ENCODE peak calls at places on chromosomes 1 and 21, in four cellular contexts. R, A, L and Z are unnamed samples.

GRCh38 chr1:209899948-209900347 is 38.1 kb upstream of the SYT14 start:
- DNase-seq in R (no peak), A (peak), L (peak), Z (peak)

GRCh38 chr1:54490361-54491248 is 57.4 kb upstream of the ACOT11 start:
- DNase-seq in R (no peak), A (no peak), L (peak), Z (no peak)

GRCh38 chr1:55418625-55419024 is 203.5 kb upstream of the USP24 start:
- DNase-seq in R (no peak), A (no peak), L (no peak), Z (no peak)

GRCh38 chr1:228283476-228284147 is 75.8 kb downstream of the OBSCN start:
- DNase-seq in R (no peak), A (no peak), L (no peak), Z (no peak)

GRCh38 chr1:33094971-33095604 is 14.1 kb downstream of the AZIN2 start:
- DNase-seq in R (peak), A (no peak), L (peak), Z (peak)

GRCh38 chr1:7265771-7266371 is 480.6 kb downstream of the CAMTA1 start:
- DNase-seq in R (no peak), A (no peak), L (no peak), Z (no peak)

GRCh38 chr1:61095127-61095812 is 12.9 kb downstream of the NFIA start:
- DNase-seq in R (no peak), A (no peak), L (no peak), Z (no peak)

GRCh38 chr1:31372961-31373896 is at the start of gene FABP3:
- DNase-seq in R (no peak), A (no peak), L (peak), Z (peak)

GRCh38 chr1:164272156-164272555 is 286.8 kb upstream of the PBX1 start:
- DNase-seq in R (no peak), A (no peak), L (no peak), Z (no peak)

GRCh38 chr1:94247146-94248094 is 10.0 kb upstream of the ARHGAP29 start:
- DNase-seq in R (peak), A (peak), L (peak), Z (peak)

GRCh38 chr21:18617291-18617690 is 213.7 kb upstream of the TMPRSS15 start:
- DNase-seq in R (no peak), A (peak), L (no peak), Z (no peak)

GRCh38 chr1:35449334-35450008 is 107.7 kb downstream of the KIAA0319L start:
- DNase-seq in R (no peak), A (no peak), L (no peak), Z (no peak)

GRCh38 chr1:106676021-106676420 is 380.5 kb upstream of the PRMT6 start:
- DNase-seq in R (no peak), A (no peak), L (no peak), Z (no peak)

GRCh38 chr1:82848043-82848442 is 1047.3 kb downstream of the ADGRL2 start:
- DNase-seq in R (no peak), A (no peak), L (no peak), Z (no peak)

GRCh38 chr1:114620419-114620818 is 39.0 kb upstream of the BCAS2 start:
- DNase-seq in R (no peak), A (no peak), L (no peak), Z (no peak)

GRCh38 chr1:113768916-113769598 is 9.8 kb upstream of the PHTF1 start:
- DNase-seq in R (no peak), A (no peak), L (no peak), Z (no peak)

GRCh38 chr21:14120091-14120734 is 90.5 kb downstream of the LIPI start:
- DNase-seq in R (no peak), A (peak), L (peak), Z (peak)

GRCh38 chr1:165871311-165872067 is 44.1 kb downstream of the UCK2 start:
- DNase-seq in R (no peak), A (peak), L (peak), Z (peak)

GRCh38 chr1:211577826-211578639 is 928 bp downstream of the SLC30A1 start:
- DNase-seq in R (peak), A (peak), L (peak), Z (peak)

GRCh38 chr1:204842369-204842768 is 28.3 kb upstream of the NFASC start:
- DNase-seq in R (no peak), A (no peak), L (no peak), Z (no peak)

GRCh38 chr1:160373696-160374095 is 6.8 kb downstream of the NHLH1 start:
- DNase-seq in R (no peak), A (no peak), L (no peak), Z (no peak)

GRCh38 chr1:67831850-67832513 is 1.3 kb downstream of the GNG12 start:
- DNase-seq in R (peak), A (no peak), L (no peak), Z (peak)

GRCh38 chr1:85992756-85993155 is 163.8 kb downstream of the COL24A1 start:
- DNase-seq in R (no peak), A (peak), L (no peak), Z (peak)

GRCh38 chr1:113370868-113371267 is 19.4 kb upstream of the MAGI3 start:
- DNase-seq in R (no peak), A (no peak), L (no peak), Z (no peak)

GRCh38 chr1:203152158-203153034 is 23.2 kb downstream of the MYBPH start:
- DNase-seq in R (no peak), A (no peak), L (no peak), Z (no peak)

DNA sequence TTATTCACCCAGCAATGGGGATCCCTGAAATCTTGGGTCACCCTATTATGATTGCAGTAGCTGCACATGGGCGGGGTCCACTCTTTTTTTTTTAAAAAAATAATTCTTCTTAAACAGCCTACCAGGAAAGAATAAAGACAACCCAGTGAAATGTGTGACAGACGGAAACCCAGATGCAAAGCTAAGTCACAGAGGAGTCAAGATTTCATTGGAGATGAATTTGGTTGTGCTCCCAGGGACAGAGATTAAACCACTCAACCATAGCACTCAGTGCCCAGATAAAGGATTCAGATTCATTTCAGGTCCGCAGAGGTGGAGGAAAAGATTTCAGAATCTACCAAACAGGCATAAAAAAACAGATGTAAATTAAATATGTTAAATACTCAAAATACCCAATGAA is 583.5 kb upstream of the ZP4 start:
- DNase-seq in R (no peak), A (no peak), L (no peak), Z (no peak)
- TF ChIP-seq CTCF in R (no peak), A (no peak), L (no peak), Z (no peak)

DNA sequence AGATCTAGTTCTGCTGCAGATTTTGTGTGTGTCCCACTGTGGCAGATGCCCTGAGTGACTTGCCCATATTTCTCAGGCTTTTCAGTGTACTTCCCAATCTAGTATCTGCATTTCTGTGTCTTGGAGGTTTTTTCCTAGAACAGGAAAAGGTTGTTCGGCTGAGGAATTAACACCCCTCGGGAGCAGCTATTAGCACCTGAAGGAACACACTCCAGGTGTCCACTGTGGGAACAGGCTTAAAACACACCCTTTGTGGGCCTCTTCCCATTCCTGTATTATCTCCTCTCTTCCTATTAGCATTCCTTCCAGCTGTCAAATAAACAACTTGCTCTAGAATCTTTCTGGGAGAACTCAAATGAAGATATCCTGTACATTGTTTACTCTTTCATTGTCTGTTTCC is 178.3 kb downstream of the HMCN1 start:
- DNase-seq in R (no peak), A (no peak), L (peak), Z (no peak)
- TF ChIP-seq CTCF in R (no peak), A (no peak), L (no peak), Z (no peak)

GRCh38 chr21:38247738-38248509 is 8.9 kb upstream of the KCNJ15 start:
- DNase-seq in R (no peak), A (no peak), L (no peak), Z (no peak)

GRCh38 chr21:38244885-38245869 is 11.6 kb upstream of the KCNJ15 start:
- DNase-seq in R (no peak), A (peak), L (no peak), Z (peak)

GRCh38 chr21:38250991-38251418 is 5.8 kb upstream of the KCNJ15 start:
- DNase-seq in R (no peak), A (no peak), L (no peak), Z (no peak)

GRCh38 chr21:38249256-38249655 is 7.5 kb upstream of the KCNJ15 start:
- DNase-seq in R (no peak), A (no peak), L (no peak), Z (no peak)

GRCh38 chr21:38249879-38250278 is 6.9 kb upstream of the KCNJ15 start:
- DNase-seq in R (no peak), A (no peak), L (no peak), Z (no peak)
- TF ChIP-seq CTCF in R (no peak), A (no peak), L (no peak), Z (no peak)

GRCh38 chr1:109793486-109794318 is 30.0 kb upstream of the EPS8L3 start:
- DNase-seq in R (peak), A (no peak), L (no peak), Z (no peak)

GRCh38 chr1:109790735-109791494 is 27.2 kb upstream of the EPS8L3 start:
- DNase-seq in R (peak), A (no peak), L (peak), Z (peak)

GRCh38 chr1:109793089-109793485 is 29.4 kb upstream of the EPS8L3 start:
- DNase-seq in R (peak), A (no peak), L (no peak), Z (no peak)

GRCh38 chr1:109791495-109792040 is 27.8 kb upstream of the EPS8L3 start:
- DNase-seq in R (peak), A (no peak), L (no peak), Z (no peak)

GRCh38 chr1:109792056-109792831 is 28.5 kb upstream of the EPS8L3 start:
- DNase-seq in R (peak), A (no peak), L (peak), Z (no peak)
- TF ChIP-seq CTCF in R (no peak), A (no peak), L (no peak), Z (no peak)

GRCh38 chr1:172653015-172653709 is 5.7 kb upstream of the FASLG start:
- DNase-seq in R (no peak), A (no peak), L (no peak), Z (no peak)

GRCh38 chr1:172654535-172654934 is 4.4 kb upstream of the FASLG start:
- DNase-seq in R (no peak), A (no peak), L (no peak), Z (no peak)

GRCh38 chr1:172657586-172657985 is 1.3 kb upstream of the FASLG start:
- DNase-seq in R (no peak), A (no peak), L (no peak), Z (no peak)

GRCh38 chr1:172658871-172659453 is at the start of gene FASLG:
- DNase-seq in R (no peak), A (no peak), L (no peak), Z (peak)

DNA sequence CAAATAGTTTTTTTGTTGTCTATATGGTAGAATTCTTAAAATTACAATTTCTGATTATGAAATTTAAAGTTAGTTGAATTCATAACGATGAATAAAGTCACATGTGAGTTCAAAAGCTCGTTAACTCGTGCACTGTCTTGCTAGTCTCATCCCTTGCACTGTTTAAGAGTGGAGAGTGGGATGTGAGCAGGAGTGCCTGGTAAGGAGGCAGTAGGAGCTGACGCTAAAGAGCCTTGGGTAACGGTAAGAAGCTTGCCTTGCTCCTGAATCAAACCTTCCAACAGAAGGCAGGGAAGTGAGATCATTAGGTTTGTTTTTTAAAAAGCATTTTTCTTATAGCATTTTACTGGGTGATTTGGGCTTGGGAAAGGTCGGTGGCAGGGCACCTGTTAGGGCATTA is 2.3 kb upstream of the FASLG start:
- DNase-seq in R (no peak), A (no peak), L (no peak), Z (no peak)
- TF ChIP-seq CTCF in R (no peak), A (no peak), L (no peak), Z (no peak)

DNA sequence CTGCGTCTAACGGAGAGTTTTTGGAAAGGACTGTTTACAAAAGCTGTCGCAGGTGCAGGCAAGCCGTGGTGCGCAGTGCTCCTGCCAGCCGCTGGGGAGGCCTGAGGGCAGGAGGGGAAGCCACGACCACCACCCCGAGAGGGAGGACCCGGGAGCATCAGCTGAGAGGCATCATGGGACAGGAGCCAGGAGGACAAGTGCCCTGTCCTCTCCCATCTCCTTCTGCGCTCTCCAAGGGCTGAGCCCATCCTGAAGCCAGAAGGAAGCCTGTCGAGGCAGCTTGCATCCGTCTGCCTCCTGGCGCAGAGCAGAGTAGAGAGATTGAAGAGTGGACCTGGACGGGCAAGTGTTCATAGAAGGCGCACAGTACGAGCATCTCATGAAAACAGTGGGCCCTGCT is 310.9 kb downstream of the KIF26B start:
- DNase-seq in R (no peak), A (no peak), L (no peak), Z (no peak)
- TF ChIP-seq CTCF in R (no peak), A (no peak), L (no peak), Z (no peak)

DNA sequence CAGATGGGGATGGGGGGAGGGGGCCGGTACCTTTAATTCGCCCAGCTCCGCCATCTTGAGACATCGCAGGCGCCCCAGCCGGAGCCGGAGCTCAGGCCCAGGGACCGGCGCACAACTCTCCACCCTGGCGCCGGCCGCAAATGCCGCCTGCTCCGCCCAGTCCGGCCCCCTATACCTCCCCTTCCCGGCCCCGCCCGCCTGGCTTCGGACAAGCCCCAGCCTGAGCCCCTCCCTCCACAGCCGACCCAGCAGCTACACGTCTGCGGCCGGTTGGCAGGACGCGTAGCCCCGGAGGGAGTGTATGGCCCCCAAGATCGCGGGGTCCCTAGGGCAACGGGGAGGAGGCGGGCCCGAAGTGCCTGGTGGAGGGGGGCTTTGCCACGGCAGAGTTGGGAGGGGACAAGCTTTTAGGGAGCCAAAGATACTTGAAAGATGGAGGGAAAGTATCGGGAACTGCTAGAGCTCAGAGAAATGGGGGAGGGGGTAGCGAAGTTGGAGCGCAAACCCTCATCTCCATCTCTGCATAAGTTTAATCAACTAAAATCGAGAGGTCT is at the start of gene PIAS3:
- DNase-seq in R (peak), A (peak), L (peak), Z (peak)
- TF ChIP-seq CTCF in R (no peak), A (no peak), L (no peak), Z (no peak)

DNA sequence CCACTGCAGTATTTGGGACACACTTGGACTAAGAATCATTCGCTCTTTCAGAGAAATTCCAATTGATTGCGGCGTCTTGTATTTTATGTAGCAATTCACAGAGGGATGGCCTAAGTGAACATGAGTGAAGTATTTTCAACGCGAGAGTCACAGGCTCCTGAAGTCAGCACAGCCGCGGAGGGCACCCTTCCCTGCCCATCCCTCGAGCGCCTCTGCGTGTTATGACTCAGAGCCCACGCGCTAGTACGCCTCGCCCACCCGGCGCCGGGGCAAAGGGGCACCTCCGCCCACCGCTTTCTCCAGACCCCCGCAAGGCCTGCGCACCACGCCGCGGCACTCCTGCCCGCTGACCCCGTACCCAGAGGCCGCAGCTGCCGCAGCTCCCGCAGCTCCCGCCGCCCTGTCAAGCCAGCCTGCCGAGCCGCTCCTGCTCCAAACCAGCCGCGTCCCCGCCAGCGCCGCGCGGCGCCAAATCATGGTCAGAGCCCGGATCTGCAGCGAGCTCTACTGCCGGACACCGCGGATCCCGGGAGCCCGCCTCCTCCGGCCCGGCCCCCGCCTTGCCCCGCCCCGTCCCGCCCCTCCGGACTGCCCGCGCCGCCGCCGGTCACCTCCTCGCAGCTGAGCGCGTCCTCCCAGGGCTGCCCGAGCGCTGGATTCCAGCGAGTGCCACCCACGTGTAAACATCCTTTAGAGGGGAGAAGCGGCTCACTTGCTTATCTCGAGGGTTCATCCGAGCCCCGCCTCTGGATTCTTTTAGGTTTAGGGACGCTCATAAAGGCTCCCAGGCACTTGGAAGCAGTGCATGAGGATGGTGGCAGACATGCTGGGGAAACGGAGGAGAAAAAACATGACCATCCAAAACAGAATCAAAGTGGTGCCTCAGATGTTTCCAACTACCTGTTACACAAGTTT is at the start of gene GLRX2:
- DNase-seq in R (peak), A (peak), L (peak), Z (peak)
- TF ChIP-seq CTCF in R (no peak), A (peak), L (no peak), Z (no peak)

GRCh38 chr1:15328785-15329480 is 80.8 kb upstream of the EFHD2 start:
- DNase-seq in R (no peak), A (no peak), L (no peak), Z (peak)
- TF ChIP-seq CTCF in R (no peak), A (peak), L (no peak), Z (peak)

DNA sequence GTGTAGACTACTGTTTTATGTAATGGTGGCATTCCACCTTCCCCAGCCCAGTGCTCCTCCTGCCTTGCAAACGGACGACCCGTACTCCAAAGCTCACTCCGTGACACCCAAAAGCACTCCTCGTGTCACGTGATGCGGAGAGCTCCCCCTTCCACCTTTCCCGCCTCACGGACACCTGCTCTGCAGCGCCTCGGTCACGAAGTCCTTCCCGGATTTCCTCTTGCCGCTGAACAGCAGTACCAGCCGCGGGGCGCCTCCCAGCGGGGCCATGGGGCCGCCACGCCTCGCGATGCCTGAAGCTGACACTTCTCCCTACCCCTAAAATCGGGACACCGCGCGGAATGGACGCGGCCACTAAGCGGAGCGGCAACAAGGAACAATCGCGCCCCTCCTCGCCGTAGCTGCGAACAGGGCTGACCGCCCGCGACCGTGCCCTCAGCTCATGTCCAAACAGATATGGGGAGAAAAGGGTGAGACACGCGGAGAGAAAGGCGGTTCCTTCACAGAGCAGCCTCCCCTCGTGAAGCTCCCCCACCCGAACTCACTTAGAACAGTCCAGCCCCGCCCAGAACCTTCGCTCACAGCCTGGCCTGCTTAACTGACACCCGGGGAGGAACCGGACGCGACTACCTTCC is at the start of gene PMVK:
- DNase-seq in R (peak), A (peak), L (peak), Z (peak)
- TF ChIP-seq CTCF in R (no peak), A (peak), L (no peak), Z (peak)